ENCODE peak calls at places on chromosome 4, in five cellular contexts. A is effector memory CD8-positive, alpha-beta T cell; Z is activated CD8-positive, alpha-beta T cell treated with anti-CD3 and anti-CD28 coated beads, Interleukin-2, amount 10 ng/mL, durations not matched to agents 7 days and 5 days; U is mucosa of descending colon; F is HCT116. C is an unnamed sample.

GRCh38 chr4:99669084-99669483 is 11.5 kb upstream of the C4orf54 start:
- ATAC-seq in A (no peak), Z (no peak), U (no peak), F (no peak), C (no peak)

GRCh38 chr4:143352052-143352451 is 15.4 kb downstream of the GAB1 start:
- ATAC-seq in A (no peak), Z (no peak), U (peak), F (no peak), C (no peak)

GRCh38 chr4:80219301-80220025 is 22.2 kb downstream of the PRDM8 start:
- ATAC-seq in A (no peak), Z (no peak), U (no peak), F (no peak), C (no peak)

GRCh38 chr4:54281060-54281781 is 52.1 kb downstream of the PDGFRA start:
- ATAC-seq in A (no peak), Z (no peak), U (peak), F (no peak), C (no peak)

GRCh38 chr4:183333983-183334382 is 11.8 kb upstream of the CLDN24 start:
- ATAC-seq in A (no peak), Z (no peak), U (peak), F (peak), C (no peak)

GRCh38 chr4:165721815-165722214 is 151.2 kb upstream of the TLL1 start:
- ATAC-seq in A (no peak), Z (no peak), U (no peak), F (no peak), C (no peak)

GRCh38 chr4:41885456-41885855 is 49.8 kb upstream of the TMEM33 start:
- ATAC-seq in A (no peak), Z (no peak), U (no peak), F (no peak), C (no peak)

GRCh38 chr4:75391489-75392166 is 122.6 kb downstream of the RCHY1 start:
- ATAC-seq in A (no peak), Z (no peak), U (no peak), F (no peak), C (no peak)

GRCh38 chr4:80986021-80986420 is 44.5 kb upstream of the BMP3 start:
- ATAC-seq in A (no peak), Z (no peak), U (no peak), F (no peak), C (no peak)

GRCh38 chr4:55038176-55038890 is 87.1 kb downstream of the KDR start:
- ATAC-seq in A (no peak), Z (no peak), U (no peak), F (no peak), C (no peak)

C was measured in activated T-helper 17 cell treated with anti-CD3 and anti-CD28 coated beads, Interleukin-2, amount 50 U/mL, for 72 hours.